ENCODE peak calls at places on chromosomes 13 and 19, in four cellular contexts. Z is K562, H is HCT116, A is HepG2. B is an unnamed sample. For H3K4me1, the result is how much of the 10 kb centered on the place peaks cover.

GRCh38 chr13:50228527-50228926 is 213.3 kb downstream of the KCNRG start:
- DNase-seq in Z (no peak), H (no peak), A (no peak), B (no peak)

GRCh38 chr19:41324921-41325639 is 15.1 kb downstream of the CCDC97 start:
- DNase-seq in Z (peak), H (no peak), A (peak), B (no peak)

GRCh38 chr19:12939292-12939606 is 840 bp downstream of the CALR start:
- DNase-seq in Z (no peak), H (no peak), A (no peak), B (no peak)

GRCh38 chr19:33194884-33195710 is 967 bp downstream of the LRP3 start:
- DNase-seq in Z (no peak), H (no peak), A (peak), B (no peak)

GRCh38 chr13:28530729-28531194 is 35.8 kb upstream of the FLT1 start:
- DNase-seq in Z (no peak), H (no peak), A (no peak), B (no peak)

GRCh38 chr13:41848435-41849255 is 112.3 kb downstream of the VWA8 start:
- DNase-seq in Z (no peak), H (no peak), A (no peak), B (no peak)

GRCh38 chr13:41614671-41615519 is 157.5 kb downstream of the RGCC start:
- DNase-seq in Z (no peak), H (no peak), A (no peak), B (no peak)

GRCh38 chr19:31260171-31260933 is 88.9 kb downstream of the TSHZ3 start:
- DNase-seq in Z (no peak), H (no peak), A (no peak), B (no peak)

GRCh38 chr19:21322528-21322927 is 6.7 kb downstream of the ZNF708 start:
- DNase-seq in Z (no peak), H (no peak), A (no peak), B (no peak)

GRCh38 chr19:12784394-12784870 is 6.9 kb upstream of the JUNB start:
- DNase-seq in Z (peak), H (no peak), A (no peak), B (no peak)

GRCh38 chr13:79141082-79141481 is 265.0 kb downstream of the RBM26 start:
- DNase-seq in Z (no peak), H (no peak), A (no peak), B (no peak)

GRCh38 chr13:23991119-23991518 is 93.8 kb upstream of the C1QTNF9B start:
- DNase-seq in Z (no peak), H (no peak), A (no peak), B (no peak)

GRCh38 chr19:10421981-10422461 is 1.7 kb downstream of the PDE4A start:
- DNase-seq in Z (no peak), H (no peak), A (no peak), B (no peak)

GRCh38 chr19:47241919-47242644 is 11.1 kb upstream of the BBC3 start:
- DNase-seq in Z (no peak), H (no peak), A (no peak), B (no peak)

GRCh38 chr19:39858541-39858940 is 12.4 kb upstream of the FBL start:
- DNase-seq in Z (no peak), H (no peak), A (peak), B (no peak)

GRCh38 chr19:13154911-13155471 is 4.8 kb downstream of the IER2 start:
- DNase-seq in Z (peak), H (peak), A (peak), B (no peak)

GRCh38 chr19:42148270-42148669 is 16.0 kb upstream of the POU2F2 start:
- DNase-seq in Z (no peak), H (no peak), A (no peak), B (no peak)

GRCh38 chr19:49425178-49425577 is at the start of gene GFY:
- DNase-seq in Z (no peak), H (no peak), A (no peak), B (no peak)

GRCh38 chr13:37139356-37139755 is 33.9 kb upstream of the CSNK1A1L start:
- DNase-seq in Z (no peak), H (no peak), A (no peak), B (no peak)

GRCh38 chr19:55206664-55207500 is 2.4 kb downstream of the PTPRH start:
- DNase-seq in Z (peak), H (peak), A (peak), B (peak)

GRCh38 chr19:18173572-18174294 is at the start of gene IFI30:
- DNase-seq in Z (peak), H (no peak), A (peak), B (no peak)

GRCh38 chr19:41263042-41263849 is 926 bp upstream of the HNRNPUL1 start:
- DNase-seq in Z (peak), H (no peak), A (peak), B (peak)

GRCh38 chr19:6997679-6998445 is 23.4 kb downstream of the MBD3L2B start:
- DNase-seq in Z (no peak), H (no peak), A (no peak), B (no peak)

GRCh38 chr19:18725755-18726416 is 42.4 kb downstream of the CRTC1 start:
- DNase-seq in Z (no peak), H (no peak), A (no peak), B (no peak)

GRCh38 chr13:31179241-31179640 is 17.5 kb upstream of the HSPH1 start:
- DNase-seq in Z (no peak), H (no peak), A (no peak), B (no peak)

GRCh38 chr13:23516190-23516589 is 54.0 kb upstream of the TNFRSF19 start:
- DNase-seq in Z (no peak), H (no peak), A (no peak), B (no peak)

GRCh38 chr13:35164324-35164932 is 222.4 kb downstream of the NBEA start:
- DNase-seq in Z (peak), H (peak), A (peak), B (no peak)

GRCh38 chr13:94537740-94538630 is 58.0 kb downstream of the TGDS start:
- DNase-seq in Z (no peak), H (no peak), A (no peak), B (no peak)

GRCh38 chr19:16371540-16371986 is 46.9 kb downstream of the KLF2 start:
- DNase-seq in Z (peak), H (no peak), A (no peak), B (no peak)
- H3K4me1 ChIP-seq in Z (under half), H (under half), A (under half), B (under half)

GRCh38 chr19:4257025-4257424 is 10.1 kb downstream of the YJU2 start:
- DNase-seq in Z (no peak), H (no peak), A (no peak), B (no peak)

GRCh38 chr19:4260605-4261191 is 13.8 kb downstream of the YJU2 start:
- DNase-seq in Z (peak), H (no peak), A (no peak), B (no peak)

GRCh38 chr19:4258181-4258580 is 11.3 kb downstream of the YJU2 start:
- DNase-seq in Z (peak), H (no peak), A (no peak), B (no peak)

DNA sequence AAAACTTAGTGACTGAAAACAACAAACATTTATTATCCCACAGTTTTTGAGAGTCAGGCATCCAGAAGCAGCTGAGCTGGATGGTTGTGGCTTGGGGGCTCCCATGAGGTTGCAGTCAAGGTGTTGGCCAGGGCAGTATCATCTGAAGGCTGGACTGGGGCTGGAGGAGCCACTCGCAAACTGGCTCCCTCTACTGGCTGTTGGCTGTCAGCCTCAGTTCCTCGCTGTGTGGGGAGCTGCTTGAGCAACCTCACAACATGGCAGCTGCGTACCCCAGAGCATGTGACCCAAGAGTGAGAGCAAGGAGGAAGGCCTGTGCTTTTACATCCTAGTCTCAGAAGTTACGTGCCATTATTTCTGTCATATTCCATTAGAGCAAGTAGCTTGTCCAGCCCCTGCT is 9.7 kb downstream of the YJU2 start:
- DNase-seq in Z (peak), H (no peak), A (no peak), B (no peak)
- TF ChIP-seq TCF7L2 in Z (no peak), H (no peak), A (no peak), B (no peak)

DNA sequence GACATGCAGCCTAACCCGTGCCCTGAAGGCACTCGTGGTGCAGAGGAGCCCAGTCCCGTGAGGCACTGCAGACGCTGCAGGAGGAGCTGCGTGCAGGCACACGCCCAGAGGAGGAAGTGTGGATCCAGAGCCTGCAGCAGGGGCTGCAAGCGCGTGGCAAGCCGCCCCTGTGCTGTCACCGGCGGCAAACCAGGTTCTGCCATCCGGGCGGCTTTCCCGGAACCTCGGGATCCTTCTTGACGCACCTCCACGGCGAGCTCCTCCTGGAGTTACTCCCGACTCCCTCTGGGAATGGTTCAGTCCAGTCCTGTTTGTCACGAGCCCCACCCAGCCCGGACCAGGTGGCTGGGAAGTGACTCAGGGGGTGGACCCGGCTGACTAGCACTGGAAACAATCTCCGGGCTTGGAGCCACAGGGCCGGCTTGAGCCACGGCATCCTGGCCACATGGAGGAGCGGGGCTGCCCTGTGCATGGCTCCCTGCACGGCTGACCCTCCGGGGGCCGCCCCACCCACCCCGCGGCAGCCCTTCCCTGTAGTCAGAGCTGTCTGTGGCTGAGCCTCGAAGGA is 10.2 kb downstream of the DPP9 start:
- DNase-seq in Z (no peak), H (peak), A (no peak), B (peak)
- H3K4me1 ChIP-seq in Z (under half), H (under half), A (half or more), B (under half)

GRCh38 chr13:113412440-113412839 is 40.8 kb downstream of the ADPRHL1 start:
- DNase-seq in Z (no peak), H (no peak), A (no peak), B (no peak)

GRCh38 chr13:113408562-113408961 is 44.6 kb upstream of the GRTP1 start:
- DNase-seq in Z (no peak), H (no peak), A (no peak), B (no peak)

GRCh38 chr13:113413178-113413897 is 40.0 kb downstream of the ADPRHL1 start:
- DNase-seq in Z (no peak), H (no peak), A (no peak), B (no peak)

GRCh38 chr13:113411216-113412023 is 41.9 kb downstream of the ADPRHL1 start:
- DNase-seq in Z (no peak), H (peak), A (peak), B (peak)

DNA sequence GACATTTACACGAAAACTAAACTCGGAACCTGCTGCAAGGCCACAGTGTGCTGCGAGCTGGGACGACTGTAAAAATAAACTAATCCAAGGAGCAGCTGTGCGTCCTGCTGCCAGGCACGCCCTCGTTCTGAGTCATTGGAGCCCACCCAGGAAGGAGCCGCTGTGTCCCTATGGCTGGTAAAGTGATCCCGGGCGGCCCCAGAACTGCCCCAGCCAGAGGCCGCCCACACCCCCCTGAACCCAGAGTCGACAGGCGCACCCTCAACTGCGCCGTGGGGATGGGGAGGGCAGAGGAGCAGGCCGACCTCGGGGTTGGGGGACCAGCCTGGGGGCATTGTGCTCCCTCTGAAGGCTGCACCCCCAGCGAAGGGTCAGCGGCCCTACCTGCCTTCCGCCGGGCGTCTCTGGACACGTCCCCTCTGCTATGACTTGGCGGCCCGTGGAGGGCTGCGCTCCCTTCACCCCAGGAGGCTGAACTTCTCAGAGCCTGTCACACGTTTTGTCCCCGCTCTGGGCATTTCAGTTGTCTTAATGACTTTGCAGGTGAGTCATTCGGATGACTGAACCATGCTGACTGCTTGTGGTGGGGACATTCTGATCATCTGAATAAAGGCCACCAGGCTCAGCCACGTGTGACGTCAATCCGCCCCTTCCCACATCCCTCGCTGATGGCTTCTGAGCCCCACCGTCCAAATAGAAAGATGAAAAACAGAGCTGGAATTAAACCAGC is 42.7 kb downstream of the ADPRHL1 start:
- DNase-seq in Z (no peak), H (peak), A (peak), B (peak)
- TF ChIP-seq TCF7L2 in Z (no peak), H (no peak), A (no peak), B (no peak)

GRCh38 chr19:45527731-45528130 is 20.5 kb downstream of the VASP start:
- DNase-seq in Z (peak), H (no peak), A (no peak), B (no peak)
- H3K4me1 ChIP-seq in Z (under half), H (under half), A (under half), B (under half)

GRCh38 chr13:109628251-109628699 is 158.1 kb downstream of the IRS2 start:
- DNase-seq in Z (no peak), H (no peak), A (no peak), B (peak)
- TF ChIP-seq TCF7L2 in Z (no peak), H (no peak), A (no peak), B (no peak)

DNA sequence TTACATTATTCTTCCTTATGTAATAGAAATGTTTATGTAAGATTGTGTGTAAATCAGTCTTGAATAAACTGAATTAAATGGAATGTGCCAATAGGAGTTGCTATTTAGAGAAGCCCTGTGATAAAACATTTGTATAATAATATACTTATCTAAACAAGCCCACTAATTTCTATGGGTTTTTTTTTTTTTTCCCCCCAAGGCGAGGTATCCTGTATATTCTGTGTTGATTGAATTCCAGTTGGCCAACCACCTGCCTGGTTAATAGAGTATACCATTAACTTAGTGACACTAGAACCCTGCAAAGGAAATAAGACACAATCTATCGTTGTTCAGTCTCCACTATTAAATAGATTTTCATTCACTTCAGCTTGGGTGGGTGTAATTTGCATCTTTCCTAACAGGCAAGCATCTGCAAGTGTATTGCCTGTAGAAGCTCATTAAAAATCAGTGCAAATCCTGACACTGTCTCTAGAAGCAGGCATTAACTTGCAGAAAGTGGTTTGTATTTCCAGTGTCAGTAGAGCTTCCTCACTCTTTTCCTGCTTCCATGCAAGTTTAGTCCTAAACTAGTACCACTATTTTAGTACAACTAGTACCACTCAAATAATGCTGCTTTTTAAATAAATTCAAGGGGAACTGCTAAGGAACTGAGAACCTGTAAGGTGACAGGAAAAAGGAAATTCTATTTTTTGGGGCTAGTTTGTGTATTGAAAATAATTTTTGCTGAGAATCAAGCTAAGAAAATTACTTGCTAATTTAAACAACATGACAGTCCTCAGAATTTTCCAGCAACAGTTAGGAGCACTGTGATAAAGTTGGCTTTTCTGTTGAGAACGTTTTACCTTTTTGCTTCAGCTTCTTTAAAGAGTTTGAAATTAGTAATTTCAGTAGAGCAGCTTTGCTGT is 69.3 kb downstream of the LRCH1 start:
- DNase-seq in Z (no peak), H (no peak), A (peak), B (no peak)
- H3K4me1 ChIP-seq in Z (under half), H (under half), A (under half), B (under half)